ENCODE peak calls at places on chromosomes 6 and 20, in six cellular contexts. A is neural progenitor cell, S is neuronal stem cell, F is HCT116, M is SK-N-SH, T is fibroblast of lung. V is an unnamed sample.
A peak's percentile ranks its signal among the peaks of the same experiment; 100 is the strongest.

GRCh38 chr6:41684311-41685182 is 46.3 kb downstream of the MDFI start:
- DNase-seq in A (no peak), S (no peak), F (no peak), M (no peak), T (no peak), V (no peak)

GRCh38 chr6:56026461-56027180 is 151.2 kb upstream of the BMP5 start:
- DNase-seq in A (no peak), S (no peak), F (no peak), M (no peak), T (peak; percentile 32), V (peak; percentile 20)

GRCh38 chr20:30599990-30600389 is 657.5 kb upstream of the DEFB115 start:
- DNase-seq in A (no peak), S (no peak), F (no peak), M (no peak), T (no peak), V (no peak)

GRCh38 chr6:169205176-169206160 is 48.2 kb downstream of the THBS2 start:
- DNase-seq in A (no peak), S (no peak), F (no peak), M (no peak), T (peak; percentile 89), V (no peak)

GRCh38 chr6:40721252-40721936 is 134.2 kb upstream of the LRFN2 start:
- DNase-seq in A (peak; percentile 26), S (no peak), F (no peak), M (peak; percentile 55), T (no peak), V (no peak)

GRCh38 chr6:74834967-74835366 is 370.9 kb downstream of the COL12A1 start:
- DNase-seq in A (no peak), S (no peak), F (no peak), M (no peak), T (no peak), V (no peak)

GRCh38 chr6:134892362-134892761 is 57.5 kb downstream of the ALDH8A1 start:
- DNase-seq in A (no peak), S (no peak), F (no peak), M (no peak), T (no peak), V (no peak)

GRCh38 chr20:60752741-60753420 is 499.2 kb upstream of the CDH4 start:
- DNase-seq in A (no peak), S (no peak), F (no peak), M (no peak), T (no peak), V (no peak)

GRCh38 chr20:3768342-3769130 is 983 bp upstream of the ADISSP start:
- DNase-seq in A (peak; percentile 94), S (peak; percentile 89), F (peak; percentile 52), M (peak; percentile 91), T (peak; percentile 78), V (peak; percentile 76)

GRCh38 chr6:97394160-97394748 is 111.2 kb upstream of the MMS22L start:
- DNase-seq in A (peak; percentile 71), S (peak; percentile 61), F (peak; percentile 64), M (peak; percentile 52), T (peak; percentile 37), V (peak; percentile 77)

GRCh38 chr20:1688886-1689538 is 31.4 kb upstream of the SIRPG start:
- DNase-seq in A (no peak), S (no peak), F (no peak), M (no peak), T (no peak), V (no peak)

GRCh38 chr20:35269055-35269781 is 8.7 kb downstream of the MMP24OS start:
- DNase-seq in A (peak; percentile 89), S (peak; percentile 77), F (no peak), M (peak; percentile 93), T (peak; percentile 45), V (peak; percentile 67)

DNA sequence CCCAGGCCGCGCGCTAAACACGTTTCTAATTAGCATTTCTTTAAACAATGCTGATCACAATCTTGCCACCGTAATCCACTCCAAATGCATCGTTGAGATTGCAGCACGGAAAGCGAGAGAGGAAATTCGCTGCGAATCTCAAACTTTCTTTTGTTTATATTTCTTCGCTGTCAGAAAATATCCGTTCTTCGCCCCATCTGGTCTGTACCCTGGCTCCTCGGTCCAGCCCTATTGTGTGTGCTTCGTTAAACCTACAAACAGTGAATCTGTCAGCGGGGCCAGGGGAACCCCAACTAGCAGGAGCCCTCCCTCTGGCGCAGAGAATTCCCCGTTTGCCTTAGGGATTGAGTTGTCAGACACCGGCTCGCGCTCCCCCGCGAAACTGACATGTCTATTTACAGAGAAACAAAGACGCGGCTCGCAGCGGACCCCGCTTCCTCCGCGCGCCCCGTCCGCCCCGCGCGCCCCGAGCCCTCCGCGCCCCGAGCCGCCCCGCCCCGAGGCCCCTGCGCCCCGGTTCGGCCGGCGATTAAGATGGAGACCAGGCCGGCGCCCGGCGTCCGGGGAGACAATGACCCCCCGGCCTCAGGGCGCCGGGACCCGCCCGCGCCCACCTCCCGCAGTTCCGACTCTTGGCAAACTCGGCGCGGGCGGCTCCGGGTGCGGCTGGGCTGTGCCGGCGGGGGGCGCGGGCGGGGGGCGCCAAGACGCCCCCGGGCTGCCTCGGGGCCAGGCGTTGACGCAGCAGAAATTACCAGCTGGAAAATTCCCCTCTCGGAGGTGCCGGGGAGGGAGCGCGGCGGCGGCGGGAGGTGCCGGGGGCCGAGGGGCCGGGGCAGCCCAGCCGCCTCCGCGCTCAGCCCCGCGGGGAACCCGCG is 882 bp downstream of the ZBTB46 start:
- DNase-seq in A (peak; percentile 74), S (no peak), F (no peak), M (peak; percentile 78), T (no peak), V (no peak)
- H2AFZ ChIP-seq in A (no peak overlapping the region), S (peak overlapping the region; percentile 77), F (no peak overlapping the region), M (no peak overlapping the region), T (no peak overlapping the region), V (no peak overlapping the region)

GRCh38 chr20:63543131-63543530 is 4.4 kb downstream of the SRMS start:
- DNase-seq in A (no peak), S (no peak), F (no peak), M (no peak), T (no peak), V (no peak)

GRCh38 chr20:63543733-63544132 is 3.8 kb downstream of the SRMS start:
- DNase-seq in A (no peak), S (no peak), F (no peak), M (no peak), T (no peak), V (no peak)

GRCh38 chr20:63542031-63542559 is 4.9 kb upstream of the PTK6 start:
- DNase-seq in A (no peak), S (no peak), F (no peak), M (no peak), T (no peak), V (no peak)

GRCh38 chr20:63541371-63541770 is 4.2 kb upstream of the PTK6 start:
- DNase-seq in A (no peak), S (no peak), F (no peak), M (no peak), T (no peak), V (no peak)

GRCh38 chr20:63542696-63543095 is 4.9 kb downstream of the SRMS start:
- DNase-seq in A (no peak), S (no peak), F (no peak), M (no peak), T (no peak), V (no peak)
- H3K9ac ChIP-seq in A (no peak overlapping the region), S (no peak overlapping the region), F (peak overlapping the region; percentile 67), M (no peak overlapping the region), T (no peak overlapping the region), V (no peak overlapping the region)

GRCh38 chr6:96234476-96234875 is 218.7 kb downstream of the FUT9 start:
- DNase-seq in A (no peak), S (no peak), F (no peak), M (no peak), T (peak; percentile 71), V (no peak)

GRCh38 chr6:96237656-96238347 is 222.0 kb downstream of the FUT9 start:
- DNase-seq in A (no peak), S (no peak), F (no peak), M (no peak), T (peak; percentile 11), V (no peak)

GRCh38 chr6:96236471-96236870 is 220.7 kb downstream of the FUT9 start:
- DNase-seq in A (no peak), S (no peak), F (no peak), M (no peak), T (peak; percentile 88), V (no peak)

GRCh38 chr6:96235927-96236326 is 220.2 kb downstream of the FUT9 start:
- DNase-seq in A (no peak), S (no peak), F (no peak), M (no peak), T (peak; percentile 97), V (peak; percentile 30)
- H2AFZ ChIP-seq in A (peak overlapping the region; percentile 28), S (no peak overlapping the region), F (no peak overlapping the region), M (no peak overlapping the region), T (no peak overlapping the region), V (peak overlapping the region; percentile 1)

DNA sequence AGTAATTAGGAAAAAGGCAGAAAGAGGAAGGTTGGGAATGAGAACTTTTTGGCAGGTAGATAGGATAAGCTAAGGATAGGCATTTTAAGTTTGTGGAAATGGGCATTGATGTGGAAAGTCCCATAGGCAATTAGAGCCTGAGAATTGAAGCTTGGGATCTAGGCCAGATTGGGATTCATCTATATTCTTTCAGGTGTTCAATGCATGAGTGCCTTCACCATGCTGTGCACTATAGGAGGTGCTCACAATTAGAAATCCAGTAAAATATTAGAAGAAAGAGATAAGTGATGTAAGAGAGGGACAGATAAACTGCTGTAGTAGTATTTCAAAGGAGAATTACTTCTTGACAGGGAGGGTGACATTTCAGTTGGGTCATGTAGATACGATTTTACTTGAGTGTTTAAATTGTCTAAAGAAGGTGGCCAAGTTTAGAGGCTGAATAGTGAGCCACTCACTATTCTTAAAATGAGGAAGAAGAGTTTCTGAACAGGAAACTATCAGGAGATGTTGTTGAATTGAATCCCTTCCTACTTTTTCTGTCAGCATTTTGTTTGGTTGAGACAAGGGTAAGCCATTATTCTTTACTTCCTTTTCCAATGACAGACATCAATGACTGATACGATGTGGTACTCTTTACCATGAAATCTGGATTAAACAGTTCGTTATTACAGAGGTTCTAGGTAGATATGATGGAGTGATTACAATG is 31.0 kb upstream of the CTAGE9 start:
- DNase-seq in A (no peak), S (no peak), F (no peak), M (no peak), T (no peak), V (no peak)
- H3K9ac ChIP-seq in A (no peak overlapping the region), S (no peak overlapping the region), F (no peak overlapping the region), M (no peak overlapping the region), T (no peak overlapping the region), V (no peak overlapping the region)

GRCh38 chr6:110345025-110345424 is 13.1 kb downstream of the METTL24 start:
- DNase-seq in A (no peak), S (no peak), F (no peak), M (no peak), T (no peak), V (no peak)
- H2AFZ ChIP-seq in A (no peak overlapping the region), S (no peak overlapping the region), F (no peak overlapping the region), M (no peak overlapping the region), T (no peak overlapping the region), V (no peak overlapping the region)

GRCh38 chr6:149642829-149643580 is 5.5 kb downstream of the KATNA1 start:
- DNase-seq in A (no peak), S (no peak), F (no peak), M (no peak), T (peak; percentile 42), V (no peak)
- H3K9ac ChIP-seq in A (no peak overlapping the region), S (no peak overlapping the region), F (no peak overlapping the region), M (no peak overlapping the region), T (no peak overlapping the region), V (no peak overlapping the region)

GRCh38 chr6:1127597-1128288 is 184.2 kb upstream of the FOXQ1 start:
- DNase-seq in A (no peak), S (no peak), F (no peak), M (no peak), T (no peak), V (no peak)
- H2AFZ ChIP-seq in A (no peak overlapping the region), S (no peak overlapping the region), F (no peak overlapping the region), M (no peak overlapping the region), T (no peak overlapping the region), V (no peak overlapping the region)

V was measured in PC-3.